ENCODE peak calls at places on chromosomes 7 and 10, in five cellular contexts. G is GM12891, P is HL-60, U is sigmoid colon, T is breast epithelium. D is an unnamed sample.

GRCh38 chr7:3356173-3356572 is 55.1 kb downstream of the SDK1 start:
- DNase-seq in P (no peak), G (no peak), U (no peak), T (no peak), D (no peak)

GRCh38 chr10:118725784-118726507 is 28.8 kb downstream of the CACUL1 start:
- DNase-seq in U (no peak), P (no peak), G (no peak), T (no peak), D (no peak)

GRCh38 chr7:116122972-116123595 is 87.3 kb upstream of the TES start:
- DNase-seq in G (peak; percentile 3), U (no peak), T (no peak), P (peak; percentile 43), D (no peak)

GRCh38 chr7:30330134-30331111 is 46.0 kb downstream of the ZNRF2 start:
- DNase-seq in P (peak; percentile 14), G (no peak), T (no peak), U (no peak), D (no peak)

GRCh38 chr10:96044686-96045085 is 1.3 kb downstream of the CCNJ start:
- DNase-seq in P (peak; percentile 60), T (no peak), U (no peak), G (no peak), D (no peak)

GRCh38 chr7:74365320-74366022 is 76.3 kb downstream of the CLIP2 start:
- DNase-seq in G (no peak), U (peak; percentile 77), T (no peak), P (no peak), D (no peak)

GRCh38 chr7:137402535-137403258 is 59.2 kb upstream of the PTN start:
- DNase-seq in T (no peak), U (no peak), G (no peak), P (no peak), D (no peak)

GRCh38 chr7:66556549-66557213 is 72.0 kb upstream of the KCTD7 start:
- DNase-seq in U (no peak), G (no peak), P (no peak), T (no peak), D (no peak)

GRCh38 chr10:71985542-71986250 is 21.5 kb downstream of the CHST3 start:
- DNase-seq in G (no peak), P (no peak), U (no peak), T (no peak), D (no peak)

GRCh38 chr7:30102281-30102680 is 32.5 kb upstream of the MTURN start:
- DNase-seq in G (no peak), P (no peak), T (no peak), U (no peak), D (no peak)

GRCh38 chr10:60606343-60607080 is 171.8 kb upstream of the CDK1 start:
- DNase-seq in G (no peak), T (no peak), P (peak; percentile 11), U (no peak), D (no peak)

GRCh38 chr10:117653170-117653515 is 110.6 kb downstream of the EMX2 start:
- DNase-seq in G (peak; percentile 27), T (no peak), P (no peak), U (no peak), D (no peak)

GRCh38 chr7:156604836-156605695 is 35.5 kb upstream of the RNF32 start:
- DNase-seq in U (no peak), P (no peak), T (no peak), G (no peak), D (no peak)

GRCh38 chr7:155509725-155510551 is 36.4 kb downstream of the CNPY1 start:
- DNase-seq in T (no peak), G (no peak), U (no peak), P (no peak), D (peak; percentile 62)

GRCh38 chr7:128115326-128115820 is 84.1 kb upstream of the LRRC4 start:
- DNase-seq in U (peak; percentile 45), G (no peak), P (no peak), T (no peak), D (no peak)

GRCh38 chr10:87761892-87762291 is 56.1 kb downstream of the ATAD1 start:
- DNase-seq in P (no peak), G (no peak), U (no peak), T (no peak), D (no peak)

GRCh38 chr7:118080947-118081346 is 103.0 kb upstream of the LSM8 start:
- DNase-seq in U (no peak), G (no peak), T (no peak), P (no peak), D (no peak)

GRCh38 chr10:26199841-26200240 is 16.7 kb upstream of the GAD2 start:
- DNase-seq in G (no peak), P (no peak), U (no peak), T (no peak), D (no peak)

GRCh38 chr10:24503627-24504320 is 219.9 kb downstream of the ARHGAP21 start:
- DNase-seq in P (no peak), G (peak; percentile 24), T (no peak), U (no peak), D (no peak)

GRCh38 chr10:30833625-30833970 is 198.1 kb downstream of the ZNF438 start:
- DNase-seq in G (no peak), T (no peak), U (no peak), P (no peak), D (peak; percentile 36)

GRCh38 chr7:100369105-100369504 is 4.2 kb upstream of the PILRA start:
- DNase-seq in T (no peak), U (peak; percentile 83), G (peak; percentile 42), P (peak; percentile 98), D (peak; percentile 95)

GRCh38 chr10:48653944-48654698 is 30.6 kb upstream of the WDFY4 start:
- DNase-seq in T (no peak), P (no peak), G (no peak), U (no peak), D (no peak)

GRCh38 chr10:110401401-110402076 is 96.2 kb upstream of the DUSP5 start:
- DNase-seq in U (no peak), G (no peak), T (no peak), P (no peak), D (no peak)

GRCh38 chr10:127117125-127117524 is 79.3 kb downstream of the INSYN2A start:
- DNase-seq in P (peak; percentile 6), T (no peak), G (no peak), U (no peak), D (no peak)

GRCh38 chr10:19111501-19112267 is 63.1 kb downstream of the MALRD1 start:
- DNase-seq in U (no peak), G (no peak), T (no peak), P (no peak), D (no peak)

GRCh38 chr10:44863344-44864041 is 47.6 kb upstream of the TMEM72 start:
- DNase-seq in P (no peak), G (no peak), U (no peak), T (no peak), D (no peak)

GRCh38 chr10:44864042-44864436 is 47.1 kb upstream of the TMEM72 start:
- DNase-seq in G (no peak), P (no peak), T (peak; percentile 45), U (no peak), D (no peak)

GRCh38 chr10:44862917-44863316 is 48.2 kb upstream of the TMEM72 start:
- DNase-seq in U (no peak), G (no peak), T (no peak), P (no peak), D (no peak)

GRCh38 chr10:44865289-44865671 is 45.9 kb upstream of the TMEM72 start:
- DNase-seq in G (no peak), P (no peak), T (no peak), U (peak; percentile 78), D (no peak)

DNA sequence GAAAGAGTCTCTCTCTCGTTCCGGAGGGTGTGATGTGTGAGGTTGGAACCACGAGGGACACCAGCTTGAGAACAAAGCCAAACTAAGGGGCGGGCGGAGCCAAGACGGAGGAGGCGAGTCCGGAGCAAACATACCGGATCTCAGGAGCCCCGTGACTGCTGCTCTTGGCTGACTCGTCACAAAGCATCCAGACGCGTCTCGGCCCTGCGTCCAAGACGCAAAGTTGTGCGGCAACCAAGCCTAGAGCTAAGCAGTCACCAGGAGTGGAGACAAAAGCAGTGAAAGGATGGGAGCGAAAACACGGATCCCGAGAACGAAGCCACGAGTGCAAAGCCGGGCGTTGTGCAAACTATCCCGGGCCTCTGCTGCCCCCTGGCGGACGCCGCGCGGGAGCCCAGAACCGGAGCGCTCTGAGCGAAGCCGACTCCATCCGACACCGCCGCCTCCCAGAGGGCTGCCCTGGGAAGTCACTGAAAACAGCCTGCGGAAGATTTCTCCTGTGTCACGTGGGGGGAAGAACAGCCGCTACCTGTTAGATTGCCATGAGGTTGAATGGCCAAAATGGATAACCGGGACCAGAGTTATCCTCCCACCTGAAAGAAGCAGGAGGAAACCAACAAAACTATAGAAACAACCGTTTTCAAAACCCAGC is 46.4 kb upstream of the TMEM72 start:
- DNase-seq in P (peak; percentile 81), U (peak; percentile 94), G (peak; percentile 86), T (peak; percentile 80), D (peak; percentile 96)
- TF ChIP-seq POLR2AphosphoS5 in P (no peak), U (no peak), G (no peak), T (peak; percentile 66), D (no peak)

GRCh38 chr7:92645114-92645497 is 54.9 kb upstream of the FAM133B start:
- DNase-seq in G (no peak), U (no peak), P (no peak), T (no peak), D (no peak)

GRCh38 chr7:92644406-92645113 is 54.4 kb upstream of the FAM133B start:
- DNase-seq in G (no peak), P (no peak), T (no peak), U (no peak), D (no peak)

GRCh38 chr7:92646966-92647625 is 56.9 kb upstream of the FAM133B start:
- DNase-seq in T (no peak), P (no peak), G (no peak), U (no peak), D (no peak)

GRCh38 chr7:92643821-92644220 is 53.6 kb upstream of the FAM133B start:
- DNase-seq in G (no peak), T (no peak), P (no peak), U (no peak), D (no peak)

GRCh38 chr7:92645531-92646061 is 55.4 kb upstream of the FAM133B start:
- DNase-seq in P (peak; percentile 9), U (no peak), G (no peak), T (no peak), D (no peak)
- TF ChIP-seq POLR2AphosphoS5 in P (peak; percentile 23), U (no peak), G (no peak), T (no peak), D (no peak)

DNA sequence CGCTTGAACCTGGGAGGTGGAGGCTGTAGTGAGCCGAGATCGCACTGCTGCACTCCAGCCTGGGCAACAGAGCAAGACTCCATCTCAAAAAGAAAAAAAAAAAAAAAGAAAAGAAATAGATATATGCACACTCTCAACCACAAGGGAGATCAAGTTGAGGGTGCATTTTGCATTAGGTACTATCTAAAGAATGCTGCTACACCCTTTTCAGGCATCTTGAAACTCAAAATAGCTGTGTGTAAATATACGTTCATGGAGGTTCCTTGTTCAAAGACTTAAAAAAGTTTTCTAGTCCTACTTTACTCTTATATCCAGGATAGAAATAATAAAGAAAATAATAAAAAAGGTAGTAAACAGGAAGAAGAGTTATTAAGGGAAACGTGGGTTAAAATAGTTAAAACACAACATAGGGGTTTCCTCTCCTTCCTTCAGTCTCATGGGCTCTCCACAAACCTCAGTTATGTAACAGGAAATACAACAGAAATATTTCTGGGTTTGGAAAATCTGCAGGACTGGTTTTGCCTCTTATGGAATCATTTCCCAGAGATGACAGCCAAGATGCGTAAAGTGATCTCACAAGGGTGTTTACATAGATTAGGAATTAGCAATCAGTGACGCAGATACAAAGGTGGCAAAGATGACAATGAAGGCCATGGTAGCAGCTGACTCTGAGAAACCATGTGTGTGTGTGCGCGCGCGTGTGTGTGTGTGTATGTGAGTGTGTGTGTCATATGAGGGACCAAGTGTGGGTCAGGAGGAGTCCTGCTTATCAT is 15.1 kb downstream of the STEAP4 start:
- DNase-seq in P (no peak), G (no peak), T (no peak), U (no peak), D (no peak)
- TF ChIP-seq POLR2AphosphoS5 in P (no peak), G (no peak), T (no peak), U (no peak), D (no peak)

GRCh38 chr7:5694221-5694754 is 87.2 kb downstream of the RNF216 start:
- DNase-seq in P (no peak), G (no peak), U (peak; percentile 88), T (no peak), D (no peak)
- TF ChIP-seq POLR2AphosphoS5 in P (no peak), G (peak; percentile 73), U (peak; percentile 75), T (peak; percentile 39), D (no peak)